ENCODE peak calls at places on chromosomes 7 and 10, in seven cellular contexts. I, J, X, D, S, N and Q are unnamed samples.
A peak's percentile ranks its signal among the peaks of the same experiment; 100 is the strongest.

GRCh38 chr10:94023909-94024308 is 30.2 kb downstream of the PLCE1 start:
- DNase-seq in J (no peak), S (peak; percentile 27), X (no peak), D (no peak), N (no peak), I (no peak), Q (no peak)

GRCh38 chr7:157501576-157501975 is 164.8 kb downstream of the DNAJB6 start:
- DNase-seq in J (peak; percentile 34), I (no peak), N (no peak), D (no peak), X (no peak), S (no peak), Q (peak; percentile 33)

GRCh38 chr7:11355571-11355970 is 381.9 kb downstream of the PHF14 start:
- DNase-seq in I (no peak), S (no peak), D (no peak), X (no peak), N (no peak), J (no peak), Q (no peak)

GRCh38 chr7:43199761-43200160 is 87.3 kb downstream of the HECW1 start:
- DNase-seq in X (no peak), S (peak; percentile 36), J (no peak), N (no peak), I (no peak), D (no peak), Q (no peak)

GRCh38 chr10:105183506-105183905 is 542.4 kb downstream of the SORCS3 start:
- DNase-seq in X (no peak), I (no peak), S (no peak), D (no peak), J (no peak), N (no peak), Q (no peak)

GRCh38 chr7:80809545-80809944 is 109.3 kb downstream of the SEMA3C start:
- DNase-seq in I (no peak), S (no peak), J (no peak), X (no peak), D (no peak), N (no peak), Q (no peak)

GRCh38 chr7:50266893-50267386 is 37.6 kb upstream of the IKZF1 start:
- DNase-seq in J (peak; percentile 72), D (no peak), N (no peak), I (no peak), X (peak; percentile 79), S (no peak), Q (peak; percentile 78)

GRCh38 chr7:240887-241421 is 48.6 kb downstream of the FAM20C start:
- DNase-seq in I (no peak), S (peak; percentile 36), D (no peak), X (no peak), J (no peak), N (no peak), Q (no peak)

GRCh38 chr10:79001082-79001885 is 67.5 kb upstream of the ZMIZ1 start:
- DNase-seq in S (peak; percentile 12), N (no peak), D (no peak), I (no peak), J (no peak), X (no peak), Q (no peak)

GRCh38 chr10:59907918-59908807 is 1.8 kb upstream of the CCDC6 start:
- DNase-seq in I (peak; percentile 33), J (no peak), D (peak; percentile 84), S (peak; percentile 91), X (no peak), N (peak; percentile 79), Q (peak; percentile 44)

GRCh38 chr7:131602304-131602993 is 46.0 kb upstream of the PODXL start:
- DNase-seq in X (no peak), N (no peak), I (no peak), D (no peak), S (peak; percentile 41), J (no peak), Q (no peak)

GRCh38 chr10:88319960-88320517 is 263.1 kb downstream of the RNLS start:
- DNase-seq in I (no peak), J (no peak), X (no peak), D (no peak), N (no peak), S (no peak), Q (no peak)
- H3K9me3 ChIP-seq in I (no peaks in the 10 kb centered on the region), J (peaks cover 6% of the 10 kb centered on the region), X (peaks cover 28% of the 10 kb centered on the region), D (peaks cover 19% of the 10 kb centered on the region), N (peaks cover 28% of the 10 kb centered on the region), S (no peaks in the 10 kb centered on the region), Q (peaks cover 24% of the 10 kb centered on the region)

DNA sequence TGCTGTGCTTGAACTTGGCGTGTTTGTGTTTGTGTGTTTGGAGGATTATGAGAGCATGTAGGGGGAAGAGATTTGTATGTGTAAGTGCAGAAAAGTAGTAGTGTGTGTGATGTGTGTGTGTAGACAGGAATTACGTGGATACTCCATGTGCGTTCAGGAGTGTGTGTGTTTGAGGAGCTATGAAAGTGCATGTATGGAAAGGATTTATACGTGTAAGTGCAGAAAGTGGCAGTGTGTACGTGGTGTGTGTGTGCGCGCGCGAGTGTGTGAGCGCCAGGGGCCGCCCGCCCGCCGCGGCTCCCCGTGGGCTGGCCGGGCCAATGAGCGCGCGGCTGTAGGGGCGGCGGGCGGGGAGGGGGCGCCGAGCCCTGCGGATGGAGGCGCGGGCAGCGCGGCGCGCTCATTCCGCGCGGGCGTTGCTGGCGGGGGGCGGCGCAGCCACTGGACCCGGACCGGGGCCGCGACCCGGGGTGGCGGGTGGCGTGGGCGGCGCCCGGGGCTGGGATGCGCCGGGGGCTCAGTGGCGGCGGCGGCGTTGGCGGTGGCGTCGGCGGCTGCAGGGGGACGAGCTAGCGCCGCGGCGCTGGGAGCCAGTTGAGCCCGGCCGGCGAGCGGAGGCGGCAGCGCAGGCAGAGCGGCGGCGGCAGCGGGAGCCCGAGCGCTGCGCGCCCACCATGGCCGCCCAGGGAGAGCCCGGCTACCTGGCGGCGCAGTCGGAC is at the start of gene BICC1:
- DNase-seq in N (peak; percentile 75), S (peak; percentile 69), I (peak; percentile 34), X (peak; percentile 83), D (peak; percentile 76), J (peak; percentile 63), Q (no peak)
- H3K27ac ChIP-seq in N (peak within 1 kb of the TSS; percentile 75), S (peak within 1 kb of the TSS; percentile 80), I (peak within 1 kb of the TSS; percentile 62), X (peak within 1 kb of the TSS; percentile 65), D (peak within 1 kb of the TSS; percentile 85), J (peak within 1 kb of the TSS; percentile 67), Q (no peak within 1 kb of the TSS)

GRCh38 chr10:119651514-119652327 is 541 bp downstream of the BAG3 start:
- DNase-seq in S (no peak), I (no peak), N (peak; percentile 69), D (peak; percentile 56), X (peak; percentile 84), J (peak; percentile 72), Q (peak; percentile 9)
- TF ChIP-seq CTCF in S (no peak), I (no peak), N (no peak), D (no peak), X (no peak), J (no peak), Q (no peak)

DNA sequence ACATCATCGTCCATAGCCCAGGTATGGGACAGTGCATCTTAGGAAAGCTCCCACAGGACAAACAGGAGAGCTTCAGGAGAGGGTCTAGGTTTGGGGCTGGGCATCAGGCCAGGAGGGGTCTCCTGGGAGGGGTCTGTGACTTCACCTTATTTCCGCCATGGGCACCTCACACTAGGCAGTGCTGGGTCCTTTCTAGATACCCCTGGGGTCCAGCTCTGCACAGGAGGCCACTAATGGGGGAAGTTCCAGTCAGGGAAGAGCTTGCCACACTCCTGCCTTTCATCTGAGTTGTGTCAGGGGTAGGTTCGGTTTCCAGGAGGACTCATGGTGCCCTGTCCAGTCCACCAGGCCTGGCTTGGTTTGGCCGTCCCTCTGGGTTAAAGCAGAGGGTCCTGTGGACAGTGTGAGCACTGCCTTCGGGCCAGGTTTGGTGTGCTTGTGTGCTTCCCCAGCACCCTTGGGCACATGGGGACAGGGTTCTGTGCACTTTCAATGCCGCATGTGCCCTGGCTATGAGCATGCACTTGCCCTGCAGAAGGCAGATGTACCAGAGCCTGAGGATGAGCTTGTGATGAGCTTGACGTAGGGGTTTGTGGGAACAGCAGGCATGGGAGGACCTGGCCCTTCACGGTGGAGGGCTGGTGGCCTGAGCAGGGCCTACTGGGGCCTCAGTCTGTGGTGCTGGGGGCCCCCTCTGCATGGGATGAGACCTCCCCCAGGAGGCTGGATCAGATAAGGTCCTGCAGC is 377.7 kb upstream of the NUPR2 start:
- DNase-seq in X (peak; percentile 26), D (no peak), S (no peak), I (no peak), N (no peak), J (no peak), Q (no peak)
- H3K9me3 ChIP-seq in X (peaks cover 98% of the 10 kb centered on the region), D (peaks cover 2% of the 10 kb centered on the region), S (no peaks in the 10 kb centered on the region), I (no peaks in the 10 kb centered on the region), N (peaks cover 8% of the 10 kb centered on the region), J (peaks cover 5% of the 10 kb centered on the region), Q (peaks cover 69% of the 10 kb centered on the region)

DNA sequence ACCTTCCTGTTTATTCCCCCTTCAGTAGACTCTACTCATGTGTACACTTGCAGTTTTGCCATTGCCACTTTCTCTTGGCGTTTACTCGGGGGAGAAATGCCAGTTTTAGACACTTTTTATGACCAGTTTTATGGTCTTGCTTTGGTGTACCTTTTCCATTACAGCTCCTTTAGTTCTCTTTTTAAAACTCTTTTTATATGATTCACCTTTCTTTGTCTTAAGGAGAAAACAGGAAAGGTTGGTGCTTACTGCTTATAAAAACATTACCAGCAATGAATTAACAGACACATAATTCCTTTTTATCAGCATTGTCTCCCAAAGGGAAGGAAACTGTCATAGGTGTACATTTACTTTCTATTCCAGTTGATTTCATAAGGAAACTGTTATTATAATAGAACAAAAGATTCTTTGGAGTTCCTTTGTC is 11.9 kb downstream of the TSPAN13 start:
- DNase-seq in D (no peak), X (no peak), J (no peak), I (no peak), S (no peak), N (no peak), Q (no peak)
- H3K27ac ChIP-seq in D (peak overlapping the region; percentile 1), X (peak overlapping the region; percentile 25), J (no peak overlapping the region), I (no peak overlapping the region), S (no peak overlapping the region), N (no peak overlapping the region), Q (no peak overlapping the region)

GRCh38 chr7:41052736-41053135 is 650.2 kb downstream of the INHBA start:
- DNase-seq in J (no peak), N (no peak), X (no peak), I (no peak), S (no peak), D (no peak), Q (no peak)

GRCh38 chr7:41051062-41051461 is 651.8 kb downstream of the INHBA start:
- DNase-seq in N (no peak), J (no peak), I (no peak), S (no peak), D (no peak), X (no peak), Q (no peak)

GRCh38 chr7:41051525-41051924 is 651.4 kb downstream of the INHBA start:
- DNase-seq in J (no peak), S (peak; percentile 45), X (no peak), I (no peak), N (no peak), D (no peak), Q (no peak)

GRCh38 chr7:41054960-41055700 is 647.8 kb downstream of the INHBA start:
- DNase-seq in S (no peak), N (no peak), I (no peak), X (no peak), D (no peak), J (no peak), Q (no peak)

DNA sequence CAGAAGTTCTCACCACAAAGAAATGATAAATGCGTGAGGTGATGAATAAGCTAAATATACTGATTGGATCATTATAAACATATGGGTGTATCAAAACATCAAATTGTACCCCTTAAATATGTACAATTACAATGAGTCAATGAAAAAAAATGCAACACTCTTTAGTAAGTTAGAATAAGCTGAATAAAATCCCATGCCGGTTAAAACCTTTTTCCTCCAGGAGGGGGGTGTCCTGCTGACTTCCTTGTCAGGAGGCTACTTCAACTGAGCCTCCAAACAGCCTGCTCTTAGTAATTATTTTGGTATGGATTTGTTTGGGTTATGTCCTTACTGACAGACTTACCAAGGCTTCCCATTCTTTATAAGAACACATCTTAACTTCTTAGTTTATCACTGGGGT is 649.1 kb downstream of the INHBA start:
- DNase-seq in D (no peak), S (peak; percentile 67), I (no peak), N (no peak), J (no peak), X (no peak), Q (no peak)
- TF ChIP-seq CTCF in D (no peak), S (peak; percentile 5), I (no peak), N (no peak), J (no peak), X (no peak), Q (no peak)